ENCODE peak calls at places on chromosome 21, in nine cellular contexts. E is adrenal gland, W is heart left ventricle, H is uterus, N is K562, C is body of pancreas, K is IMR-90, O is A549, L is esophagus squamous epithelium. J is an unnamed sample.

GRCh38 chr21:40689241-40689640 is 157.7 kb downstream of the DSCAM start:
- DNase-seq in E (no peak), W (no peak), H (no peak), N (no peak), C (no peak), K (no peak), O (no peak), L (no peak), J (no peak)

GRCh38 chr21:32867587-32867986 is 96.0 kb upstream of the PAXBP1 start:
- DNase-seq in E (no peak), W (no peak), H (no peak), N (no peak), C (no peak), K (no peak), O (no peak), L (no peak), J (no peak)

GRCh38 chr21:31354604-31355443 is 10.8 kb upstream of the TIAM1 start:
- DNase-seq in E (peak; percentile 60), W (no peak), H (no peak), N (no peak), C (no peak), K (peak; percentile 87), O (peak; percentile 16), L (no peak), J (no peak)

GRCh38 chr21:38995755-38996154 is 187.5 kb downstream of the PSMG1 start:
- DNase-seq in E (no peak), W (no peak), H (no peak), N (no peak), C (no peak), K (no peak), O (no peak), L (no peak), J (no peak)

GRCh38 chr21:19853061-19853460 is 1145.1 kb upstream of the NCAM2 start:
- DNase-seq in E (no peak), W (no peak), H (no peak), N (no peak), C (no peak), K (no peak), O (no peak), L (no peak), J (no peak)

GRCh38 chr21:35428041-35428400 is 378.9 kb upstream of the RUNX1 start:
- DNase-seq in E (no peak), W (no peak), H (no peak), N (no peak), C (no peak), K (peak; percentile 35), O (no peak), L (no peak), J (no peak)

GRCh38 chr21:29018540-29018939 is 609 bp downstream of the RWDD2B start:
- DNase-seq in E (peak; percentile 35), W (no peak), H (no peak), N (no peak), C (no peak), K (no peak), O (no peak), L (no peak), J (no peak)

GRCh38 chr21:35329940-35330670 is 281.0 kb upstream of the RUNX1 start:
- DNase-seq in E (no peak), W (peak; percentile 24), H (no peak), N (no peak), C (no peak), K (no peak), O (no peak), L (no peak), J (no peak)

GRCh38 chr21:38661296-38662223 is 144.2 kb upstream of the ETS2 start:
- DNase-seq in E (peak; percentile 24), W (peak; percentile 22), H (peak; percentile 17), N (no peak), C (no peak), K (peak; percentile 62), O (no peak), L (no peak), J (no peak)

GRCh38 chr21:39125752-39126485 is 57.3 kb downstream of the PSMG1 start:
- DNase-seq in E (peak; percentile 57), W (peak; percentile 58), H (peak; percentile 68), N (no peak), C (peak; percentile 23), K (peak; percentile 78), O (no peak), L (no peak), J (no peak)

GRCh38 chr21:35940074-35940927 is 120.0 kb downstream of the SETD4 start:
- DNase-seq in E (peak; percentile 58), W (peak; percentile 48), H (peak; percentile 45), N (no peak), C (peak; percentile 24), K (peak; percentile 81), O (peak; percentile 24), L (no peak), J (no peak)

GRCh38 chr21:41830145-41830707 is 48.9 kb downstream of the PRDM15 start:
- DNase-seq in E (no peak), W (no peak), H (no peak), N (no peak), C (no peak), K (no peak), O (no peak), L (no peak), J (no peak)

GRCh38 chr21:41831453-41831831 is 47.7 kb downstream of the PRDM15 start:
- DNase-seq in E (no peak), W (no peak), H (no peak), N (no peak), C (no peak), K (no peak), O (no peak), L (no peak), J (no peak)

GRCh38 chr21:41828884-41829360 is 50.2 kb downstream of the PRDM15 start:
- DNase-seq in E (no peak), W (no peak), H (no peak), N (no peak), C (no peak), K (no peak), O (no peak), L (no peak), J (no peak)

GRCh38 chr21:41832230-41833137 is 46.7 kb downstream of the PRDM15 start:
- DNase-seq in E (no peak), W (no peak), H (no peak), N (no peak), C (no peak), K (no peak), O (no peak), L (no peak), J (no peak)

DNA sequence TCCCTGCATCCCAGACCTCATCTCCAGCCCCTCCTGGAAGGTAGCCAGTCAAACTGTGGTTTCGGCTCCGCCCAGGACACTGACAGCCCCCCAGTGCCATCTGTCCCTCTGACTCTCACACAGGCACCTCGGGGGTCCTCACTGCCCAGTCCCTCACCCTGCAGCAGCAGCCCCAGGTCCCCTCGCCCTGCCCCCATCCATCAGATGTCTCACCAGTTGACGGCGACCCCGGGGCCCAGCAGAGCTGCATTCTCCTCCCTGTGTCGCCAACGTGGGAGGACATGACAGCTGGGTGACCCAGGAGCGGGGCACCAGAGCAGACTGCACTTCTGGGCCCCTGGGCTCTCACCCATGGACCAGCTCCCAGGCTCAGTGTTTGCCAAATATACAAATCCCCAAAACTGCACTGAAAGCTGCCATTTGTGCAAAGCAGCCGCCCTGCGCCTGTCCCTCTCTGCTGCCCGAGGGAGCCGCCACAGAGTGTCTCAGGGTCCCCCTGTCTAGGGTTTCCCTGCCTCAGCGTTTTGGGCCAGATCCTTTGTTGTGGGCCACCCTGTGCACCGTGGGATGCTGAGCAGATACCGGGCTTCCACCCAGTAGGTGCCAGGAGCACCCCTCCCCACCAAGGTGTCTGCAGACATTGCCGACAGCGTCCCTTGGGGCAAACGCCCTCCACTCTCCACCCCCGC is 48.2 kb downstream of the PRDM15 start:
- DNase-seq in E (no peak), W (no peak), H (no peak), N (no peak), C (no peak), K (no peak), O (no peak), L (no peak), J (peak; percentile 37)
- H3K4me1 ChIP-seq in E (no peaks in the 10 kb centered on the region), W (no peaks in the 10 kb centered on the region), H (no peaks in the 10 kb centered on the region), N (peaks cover 3% of the 10 kb centered on the region), C (no peaks in the 10 kb centered on the region), K (no peaks in the 10 kb centered on the region), O (no peaks in the 10 kb centered on the region), L (no peaks in the 10 kb centered on the region), J (no peaks in the 10 kb centered on the region)

GRCh38 chr21:41768371-41769042 is 1.7 kb upstream of the RIPK4 start:
- DNase-seq in E (no peak), W (no peak), H (no peak), N (no peak), C (peak; percentile 83), K (peak; percentile 85), O (no peak), L (no peak), J (peak; percentile 90)

GRCh38 chr21:41767606-41768370 is 936 bp upstream of the RIPK4 start:
- DNase-seq in E (no peak), W (no peak), H (no peak), N (no peak), C (no peak), K (peak; percentile 17), O (no peak), L (no peak), J (no peak)

GRCh38 chr21:41766051-41766882 is 585 bp downstream of the RIPK4 start:
- DNase-seq in E (no peak), W (no peak), H (no peak), N (no peak), C (peak; percentile 45), K (no peak), O (no peak), L (no peak), J (no peak)

GRCh38 chr21:41765393-41765950 is 1.4 kb downstream of the RIPK4 start:
- DNase-seq in E (no peak), W (no peak), H (no peak), N (no peak), C (no peak), K (no peak), O (no peak), L (no peak), J (no peak)

GRCh38 chr21:41766883-41767605 is at the start of gene RIPK4:
- DNase-seq in E (no peak), W (no peak), H (no peak), N (no peak), C (peak; percentile 94), K (peak; percentile 23), O (peak; percentile 60), L (no peak), J (peak; percentile 87)
- TF ChIP-seq POLR2A in E (no peak), W (no peak), H (peak; percentile 65), N (no peak), C (peak; percentile 98), K (no peak), O (peak; percentile 31), L (peak; percentile 93), J (peak; percentile 94)

DNA sequence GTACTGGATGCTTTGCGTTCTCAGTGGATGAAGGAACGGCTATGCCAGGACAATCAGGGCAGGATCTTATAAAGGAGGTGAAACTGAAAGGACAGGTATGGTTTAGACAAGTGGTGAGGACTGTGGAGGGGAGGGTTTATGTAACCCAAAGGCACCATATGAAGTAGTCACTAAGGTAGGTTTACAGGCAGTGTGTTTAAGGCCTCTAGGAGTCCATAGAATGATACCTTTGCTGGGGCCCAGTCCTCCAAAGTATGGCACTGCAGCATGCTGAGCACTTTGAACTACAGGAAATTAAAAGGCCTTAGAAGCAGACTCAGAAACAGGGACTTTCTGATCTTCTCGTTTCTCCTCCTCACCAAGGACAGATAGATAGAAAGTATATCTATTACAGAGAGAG is 304.7 kb upstream of the USP25 start:
- DNase-seq in E (no peak), W (no peak), H (no peak), N (no peak), C (no peak), K (no peak), O (no peak), L (no peak), J (no peak)
- H3K4me1 ChIP-seq in E (no peaks in the 10 kb centered on the region), W (peaks cover 2% of the 10 kb centered on the region), H (no peaks in the 10 kb centered on the region), N (no peaks in the 10 kb centered on the region), C (no peaks in the 10 kb centered on the region), K (no peaks in the 10 kb centered on the region), O (peaks cover 10% of the 10 kb centered on the region), L (peaks cover 10% of the 10 kb centered on the region), J (no peaks in the 10 kb centered on the region)

GRCh38 chr21:44931501-44932365 is 8.1 kb upstream of the SLX9 start:
- DNase-seq in E (no peak), W (no peak), H (no peak), N (no peak), C (no peak), K (no peak), O (no peak), L (no peak), J (no peak)
- TF ChIP-seq POLR2A in E (no peak), W (no peak), H (no peak), N (no peak), C (no peak), K (no peak), O (no peak), L (no peak), J (no peak)

J was measured in Peyer's patch.